ENCODE peak calls at places on chromosomes 16 and 17, in four cellular contexts. J is K562, E is HepG2, T is GM12878. Y is an unnamed sample.

GRCh38 chr17:63961355-63962207 is 11.1 kb downstream of the SCN4A start:
- DNase-seq in J (peak), E (peak), T (no peak), Y (peak)

GRCh38 chr16:19135896-19136438 is 22.2 kb downstream of the ITPRIPL2 start:
- DNase-seq in J (peak), E (no peak), T (no peak), Y (no peak)

GRCh38 chr16:27449434-27450188 is 47.6 kb downstream of the IL21R start:
- DNase-seq in J (no peak), E (no peak), T (no peak), Y (no peak)

GRCh38 chr17:2253768-2254406 is 49.7 kb downstream of the SMG6 start:
- DNase-seq in J (no peak), E (no peak), T (peak), Y (no peak)

GRCh38 chr17:49986396-49987289 is 8.4 kb downstream of the DLX3 start:
- DNase-seq in J (no peak), E (no peak), T (no peak), Y (no peak)

GRCh38 chr16:86308514-86308913 is 201.8 kb upstream of the FOXF1 start:
- DNase-seq in J (no peak), E (no peak), T (no peak), Y (no peak)

GRCh38 chr16:74774223-74775139 is at the start of gene FA2H:
- DNase-seq in J (peak), E (peak), T (no peak), Y (peak)

GRCh38 chr17:65181237-65182061 is 44.3 kb downstream of the RGS9 start:
- DNase-seq in J (no peak), E (no peak), T (peak), Y (no peak)

GRCh38 chr16:75256871-75257343 is 5.5 kb upstream of the BCAR1 start:
- DNase-seq in J (no peak), E (no peak), T (no peak), Y (peak)

GRCh38 chr17:35809855-35810461 is 674 bp downstream of the TAF15 start:
- DNase-seq in J (no peak), E (no peak), T (no peak), Y (no peak)

GRCh38 chr17:36778458-36778857 is 158.8 kb upstream of the LHX1 start:
- DNase-seq in J (no peak), E (peak), T (no peak), Y (no peak)

GRCh38 chr17:40563371-40564052 is 1.8 kb downstream of the CCR7 start:
- DNase-seq in J (no peak), E (no peak), T (no peak), Y (no peak)

DNA sequence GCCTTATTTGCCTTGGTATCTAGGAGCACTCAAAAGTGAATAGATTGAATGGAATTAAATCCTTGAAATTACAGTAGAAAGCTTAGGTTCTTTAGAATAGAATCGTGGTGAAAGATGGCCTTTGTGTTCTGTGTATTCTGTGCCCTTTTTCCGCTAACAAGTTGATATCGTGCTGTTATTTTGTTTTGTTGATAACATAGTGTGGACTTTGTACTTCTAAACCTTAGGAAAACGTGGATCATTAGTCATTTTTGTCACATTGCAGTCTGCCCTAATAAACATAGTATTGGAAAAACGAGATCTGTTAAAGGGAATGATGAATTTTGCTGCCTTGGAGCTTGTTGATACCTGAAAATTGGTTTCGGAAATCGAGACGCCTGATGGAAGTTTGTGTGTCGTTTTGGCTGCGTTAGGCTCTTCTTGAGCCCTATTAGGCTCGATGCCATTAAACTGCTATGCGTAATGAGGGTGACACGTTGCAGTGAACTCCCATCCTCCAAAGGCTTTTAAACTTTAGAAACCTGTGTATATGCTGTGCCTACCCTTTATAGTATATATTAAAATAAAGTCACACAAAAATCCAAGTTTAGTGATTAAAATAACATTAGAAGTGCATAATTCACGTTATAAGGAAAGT is 145.7 kb downstream of the PRKCA start:
- DNase-seq in J (no peak), E (peak), T (no peak), Y (no peak)
- TF ChIP-seq TCF7 in J (no peak), E (no peak), T (no peak), Y (no peak)

GRCh38 chr17:57507828-57508227 is 237.3 kb downstream of the CCDC182 start:
- DNase-seq in J (no peak), E (no peak), T (no peak), Y (no peak)

GRCh38 chr17:57505841-57506240 is 239.3 kb downstream of the CCDC182 start:
- DNase-seq in J (no peak), E (no peak), T (no peak), Y (no peak)

GRCh38 chr17:57502696-57503307 is 242.3 kb downstream of the CCDC182 start:
- DNase-seq in J (no peak), E (no peak), T (no peak), Y (no peak)

GRCh38 chr17:57508706-57509105 is 236.4 kb downstream of the CCDC182 start:
- DNase-seq in J (no peak), E (no peak), T (no peak), Y (no peak)

GRCh38 chr17:57506253-57506911 is 238.7 kb downstream of the CCDC182 start:
- DNase-seq in J (no peak), E (no peak), T (no peak), Y (no peak)
- TF ChIP-seq TCF7 in J (no peak), E (no peak), T (no peak), Y (no peak)

GRCh38 chr16:11553371-11553770 is 33.3 kb downstream of the LITAF start:
- DNase-seq in J (no peak), E (no peak), T (no peak), Y (no peak)
- TF ChIP-seq TCF7 in J (no peak), E (no peak), T (no peak), Y (no peak)

DNA sequence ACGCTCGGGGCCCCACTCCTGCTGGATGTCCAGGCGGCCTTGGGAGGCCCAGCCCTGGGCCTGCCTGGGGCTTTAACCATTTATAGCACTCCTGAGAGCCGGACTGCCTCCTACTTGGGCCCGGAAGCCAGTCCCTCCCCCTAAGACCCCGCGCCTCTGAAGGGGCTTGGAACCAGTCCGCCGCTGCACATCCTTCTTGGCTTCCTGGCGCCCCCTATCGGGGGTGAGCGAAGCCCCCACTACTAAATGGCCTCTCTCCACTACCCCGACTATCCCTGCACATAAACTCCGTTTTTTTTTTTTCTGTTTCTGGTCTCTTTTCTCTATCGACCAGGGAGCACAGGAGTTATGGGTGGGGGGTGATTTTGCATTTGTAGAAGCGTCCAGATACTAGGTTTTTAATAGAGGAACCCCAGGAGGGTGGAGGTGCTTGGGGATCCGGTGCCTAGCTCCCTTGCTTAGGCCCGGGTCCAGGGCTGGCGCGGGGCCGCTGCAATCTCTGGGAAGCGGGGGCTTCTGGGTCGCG is 633 bp upstream of the NOL3 start:
- DNase-seq in J (peak), E (peak), T (no peak), Y (peak)
- TF ChIP-seq TCF7 in J (no peak), E (no peak), T (no peak), Y (no peak)

GRCh38 chr17:78477913-78478756 is 99.1 kb downstream of the DNAH17 start:
- DNase-seq in J (no peak), E (no peak), T (no peak), Y (no peak)

GRCh38 chr17:78476149-78476548 is 97.7 kb downstream of the PGS1 start:
- DNase-seq in J (no peak), E (no peak), T (no peak), Y (no peak)

GRCh38 chr17:78478757-78479297 is 98.4 kb downstream of the DNAH17 start:
- DNase-seq in J (no peak), E (no peak), T (no peak), Y (no peak)

GRCh38 chr17:78475211-78475610 is 96.8 kb downstream of the PGS1 start:
- DNase-seq in J (no peak), E (no peak), T (no peak), Y (no peak)

GRCh38 chr17:78476973-78477372 is 98.5 kb downstream of the PGS1 start:
- DNase-seq in J (no peak), E (peak), T (no peak), Y (no peak)
- TF ChIP-seq TCF7 in J (no peak), E (no peak), T (no peak), Y (no peak)

DNA sequence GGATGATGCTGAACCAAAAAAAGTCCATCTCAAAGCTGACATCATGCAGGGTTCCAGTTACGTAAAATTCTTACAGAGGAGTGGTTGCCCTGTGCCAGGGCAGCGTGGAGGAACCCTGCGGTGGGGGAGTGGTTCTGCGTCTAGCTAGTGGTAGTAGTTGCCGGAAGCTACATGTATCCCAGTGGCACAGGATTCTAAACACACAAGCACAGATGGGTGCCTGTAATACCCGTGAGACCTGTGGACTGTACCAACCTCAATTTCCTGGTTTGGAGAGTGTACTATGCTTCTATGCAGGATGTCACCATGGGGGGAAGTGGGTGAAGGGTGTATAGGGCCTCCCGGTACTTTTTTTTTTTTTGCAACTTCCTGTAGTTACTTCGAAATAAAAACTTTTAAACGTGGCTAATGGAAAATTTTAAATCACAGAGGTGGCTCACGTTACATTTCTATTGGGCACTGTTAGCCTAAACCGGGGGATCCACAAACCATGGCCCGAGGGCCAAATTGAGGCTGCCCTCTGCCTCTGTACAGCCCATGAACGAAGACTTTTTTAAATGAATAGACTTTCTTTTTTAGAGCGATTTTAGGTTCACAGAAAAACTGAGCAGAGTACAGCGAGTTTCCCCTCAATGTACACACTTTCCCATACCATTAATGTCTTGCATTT is 38.5 kb downstream of the TBC1D16 start:
- DNase-seq in J (no peak), E (no peak), T (peak), Y (no peak)
- TF ChIP-seq TCF7 in J (no peak), E (no peak), T (no peak), Y (no peak)

Y was measured in WTC11.